ENCODE peak calls at places on chromosomes 13 and 19, in six cellular contexts. One of them, this sample, is unnamed.

GRCh38 chr19:55165952-55166529 is 372 bp downstream of the DNAAF3 start:
- DNase-seq in heart right ventricle: peak
- DNase-seq in MV-4-11: peak
- DNase-seq in BE2C: peak
- DNase-seq in stimulated activated CD8-positive, alpha-beta memory T cell treated with anti-CD3 and anti-CD28 coated beads, Interleukin-7, amount 100 ng/mL, for 24 hours: no peak
- DNase-seq in GM13976: peak
- DNase-seq in this sample: peak

GRCh38 chr19:57746580-57747471 is at the start of gene ZNF776:
- DNase-seq in heart right ventricle: peak
- DNase-seq in MV-4-11: peak
- DNase-seq in BE2C: peak
- DNase-seq in stimulated activated CD8-positive, alpha-beta memory T cell treated with anti-CD3 and anti-CD28 coated beads, Interleukin-7, amount 100 ng/mL, for 24 hours: peak
- DNase-seq in GM13976: peak
- DNase-seq in this sample: peak

GRCh38 chr13:37747071-37747612 is 122.4 kb downstream of the TRPC4 start:
- DNase-seq in heart right ventricle: no peak
- DNase-seq in MV-4-11: peak
- DNase-seq in BE2C: no peak
- DNase-seq in stimulated activated CD8-positive, alpha-beta memory T cell treated with anti-CD3 and anti-CD28 coated beads, Interleukin-7, amount 100 ng/mL, for 24 hours: no peak
- DNase-seq in GM13976: no peak
- DNase-seq in this sample: no peak

GRCh38 chr19:30020189-30020588 is 78.2 kb downstream of the URI1 start:
- DNase-seq in heart right ventricle: no peak
- DNase-seq in MV-4-11: no peak
- DNase-seq in BE2C: no peak
- DNase-seq in stimulated activated CD8-positive, alpha-beta memory T cell treated with anti-CD3 and anti-CD28 coated beads, Interleukin-7, amount 100 ng/mL, for 24 hours: no peak
- DNase-seq in GM13976: no peak
- DNase-seq in this sample: no peak

GRCh38 chr13:57003682-57004081 is 137.0 kb upstream of the PRR20A start:
- DNase-seq in heart right ventricle: no peak
- DNase-seq in MV-4-11: no peak
- DNase-seq in BE2C: no peak
- DNase-seq in stimulated activated CD8-positive, alpha-beta memory T cell treated with anti-CD3 and anti-CD28 coated beads, Interleukin-7, amount 100 ng/mL, for 24 hours: no peak
- DNase-seq in GM13976: no peak
- DNase-seq in this sample: no peak

GRCh38 chr13:52091473-52091872 is 37.4 kb downstream of the NEK5 start:
- DNase-seq in heart right ventricle: no peak
- DNase-seq in MV-4-11: no peak
- DNase-seq in BE2C: no peak
- DNase-seq in stimulated activated CD8-positive, alpha-beta memory T cell treated with anti-CD3 and anti-CD28 coated beads, Interleukin-7, amount 100 ng/mL, for 24 hours: no peak
- DNase-seq in GM13976: no peak
- DNase-seq in this sample: no peak

GRCh38 chr13:110458017-110458416 is 103.5 kb downstream of the RAB20 start:
- DNase-seq in heart right ventricle: no peak
- DNase-seq in MV-4-11: no peak
- DNase-seq in BE2C: no peak
- DNase-seq in stimulated activated CD8-positive, alpha-beta memory T cell treated with anti-CD3 and anti-CD28 coated beads, Interleukin-7, amount 100 ng/mL, for 24 hours: no peak
- DNase-seq in GM13976: no peak
- DNase-seq in this sample: no peak

GRCh38 chr13:113759525-113760137 is 605 bp downstream of the TMEM255B start:
- DNase-seq in heart right ventricle: peak
- DNase-seq in MV-4-11: no peak
- DNase-seq in BE2C: no peak
- DNase-seq in stimulated activated CD8-positive, alpha-beta memory T cell treated with anti-CD3 and anti-CD28 coated beads, Interleukin-7, amount 100 ng/mL, for 24 hours: no peak
- DNase-seq in GM13976: no peak
- DNase-seq in this sample: no peak

GRCh38 chr13:99704390-99704789 is 203.1 kb downstream of the TM9SF2 start:
- DNase-seq in heart right ventricle: no peak
- DNase-seq in MV-4-11: no peak
- DNase-seq in BE2C: no peak
- DNase-seq in stimulated activated CD8-positive, alpha-beta memory T cell treated with anti-CD3 and anti-CD28 coated beads, Interleukin-7, amount 100 ng/mL, for 24 hours: no peak
- DNase-seq in GM13976: no peak
- DNase-seq in this sample: no peak

GRCh38 chr19:13099073-13099999 is 3.3 kb downstream of the LYL1 start:
- DNase-seq in heart right ventricle: peak
- DNase-seq in MV-4-11: peak
- DNase-seq in BE2C: no peak
- DNase-seq in stimulated activated CD8-positive, alpha-beta memory T cell treated with anti-CD3 and anti-CD28 coated beads, Interleukin-7, amount 100 ng/mL, for 24 hours: no peak
- DNase-seq in GM13976: peak
- DNase-seq in this sample: peak

GRCh38 chr19:48415395-48415794 is 21.9 kb downstream of the GRIN2D start:
- DNase-seq in heart right ventricle: peak
- DNase-seq in MV-4-11: peak
- DNase-seq in BE2C: peak
- DNase-seq in stimulated activated CD8-positive, alpha-beta memory T cell treated with anti-CD3 and anti-CD28 coated beads, Interleukin-7, amount 100 ng/mL, for 24 hours: peak
- DNase-seq in GM13976: peak
- DNase-seq in this sample: peak

GRCh38 chr13:67464154-67464553 is 234.0 kb upstream of the PCDH9 start:
- DNase-seq in heart right ventricle: no peak
- DNase-seq in MV-4-11: no peak
- DNase-seq in BE2C: no peak
- DNase-seq in stimulated activated CD8-positive, alpha-beta memory T cell treated with anti-CD3 and anti-CD28 coated beads, Interleukin-7, amount 100 ng/mL, for 24 hours: no peak
- DNase-seq in GM13976: no peak
- DNase-seq in this sample: no peak

GRCh38 chr13:50670272-50670671 is 173.2 kb downstream of the DLEU7 start:
- DNase-seq in heart right ventricle: no peak
- DNase-seq in MV-4-11: no peak
- DNase-seq in BE2C: no peak
- DNase-seq in stimulated activated CD8-positive, alpha-beta memory T cell treated with anti-CD3 and anti-CD28 coated beads, Interleukin-7, amount 100 ng/mL, for 24 hours: no peak
- DNase-seq in GM13976: no peak
- DNase-seq in this sample: no peak

This sample was measured in GM12865.